ENCODE peak calls at places on chromosomes 4 and X, in four cellular contexts. V is IMR-90, M is stomach, B is suprapubic skin. F is an unnamed sample. For H3K4me1, the result is how much of the 10 kb centered on the place peaks cover.

GRCh38 chr4:48831532-48832015 is 686 bp downstream of the OCIAD1 start:
- DNase-seq in M (no peak), V (peak), B (no peak), F (no peak)

GRCh38 chr4:105641876-105642275 is 66.6 kb downstream of the INTS12 start:
- DNase-seq in B (no peak), M (no peak), V (no peak), F (no peak)

GRCh38 chr4:26719954-26720552 is 136.2 kb downstream of the TBC1D19 start:
- DNase-seq in M (no peak), V (peak), B (no peak), F (no peak)

GRCh38 chrX:20224814-20225487 is 41.8 kb downstream of the RPS6KA3 start:
- DNase-seq in M (no peak), B (no peak), V (peak), F (no peak)

GRCh38 chrX:136200466-136200865 is 50.7 kb downstream of the MAP7D3 start:
- DNase-seq in B (no peak), M (no peak), V (peak), F (no peak)

GRCh38 chrX:39903343-39903742 is 194.4 kb downstream of the BCOR start:
- DNase-seq in B (no peak), M (no peak), V (peak), F (no peak)

GRCh38 chr4:140856692-140857091 is 100.5 kb upstream of the TBC1D9 start:
- DNase-seq in B (no peak), M (peak), V (peak), F (no peak)

GRCh38 chr4:145679991-145680455 is at the start of gene C4orf51:
- DNase-seq in B (no peak), M (no peak), V (peak), F (peak)

GRCh38 chrX:11558972-11559371 is 106.7 kb downstream of the ARHGAP6 start:
- DNase-seq in V (no peak), B (no peak), M (peak), F (peak)

GRCh38 chr4:78360466-78360865 is 191.1 kb upstream of the ANXA3 start:
- DNase-seq in M (no peak), B (no peak), V (no peak), F (no peak)

GRCh38 chrX:150575415-150575814 is 7.0 kb downstream of the MTM1 start:
- DNase-seq in V (peak), M (no peak), B (no peak), F (no peak)

GRCh38 chr4:98711526-98711925 is 53.1 kb upstream of the TSPAN5 start:
- DNase-seq in V (no peak), M (no peak), B (no peak), F (no peak)

GRCh38 chr4:128769011-128769410 is 40.5 kb upstream of the JADE1 start:
- DNase-seq in M (no peak), B (no peak), V (no peak), F (no peak)

GRCh38 chr4:101019941-101020401 is 327.4 kb downstream of the PPP3CA start:
- DNase-seq in B (no peak), V (peak), M (no peak), F (no peak)

DNA sequence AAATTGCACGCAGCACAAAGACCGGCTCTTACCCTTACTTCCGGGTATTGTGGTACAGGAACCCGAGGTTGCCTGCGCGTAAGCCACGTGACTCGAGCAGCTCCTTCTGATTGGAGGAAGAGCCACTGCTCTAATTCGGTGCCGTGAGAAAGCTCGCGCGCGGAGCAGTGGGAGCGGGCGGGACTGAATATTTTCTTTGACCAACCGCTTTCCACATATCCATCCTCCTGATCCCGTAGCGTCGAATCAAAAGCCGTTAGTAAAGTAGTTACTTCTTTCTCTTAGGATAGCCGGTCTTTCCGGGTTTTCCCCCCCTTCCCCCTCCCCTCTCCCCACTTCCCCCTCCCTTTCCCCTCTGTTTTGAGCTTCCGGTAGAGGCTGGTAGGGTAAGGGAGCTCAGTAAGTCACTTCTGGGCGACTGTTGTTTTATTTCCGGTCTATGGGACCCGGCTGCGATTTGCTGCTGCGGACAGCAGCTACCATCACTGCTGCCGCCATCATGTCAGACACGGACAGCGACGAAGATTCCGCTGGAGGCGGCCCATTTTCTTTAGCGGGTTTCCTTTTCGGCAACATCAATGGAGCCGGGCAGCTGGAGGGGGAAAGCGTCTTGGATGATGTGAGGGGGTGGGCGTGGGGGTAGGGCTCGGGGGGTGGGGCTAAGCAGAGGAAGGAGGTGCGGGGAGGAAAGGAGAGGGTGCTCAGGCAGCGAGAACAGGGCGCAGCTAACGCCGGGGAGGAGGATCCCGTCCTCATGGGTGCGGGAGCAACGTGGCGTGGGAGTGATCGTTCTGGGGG is at the start of gene TAF1:
- DNase-seq in B (peak), V (peak), M (peak), F (peak)
- TF ChIP-seq POLR2A in B (no peak), V (peak), M (no peak), F (peak)

DNA sequence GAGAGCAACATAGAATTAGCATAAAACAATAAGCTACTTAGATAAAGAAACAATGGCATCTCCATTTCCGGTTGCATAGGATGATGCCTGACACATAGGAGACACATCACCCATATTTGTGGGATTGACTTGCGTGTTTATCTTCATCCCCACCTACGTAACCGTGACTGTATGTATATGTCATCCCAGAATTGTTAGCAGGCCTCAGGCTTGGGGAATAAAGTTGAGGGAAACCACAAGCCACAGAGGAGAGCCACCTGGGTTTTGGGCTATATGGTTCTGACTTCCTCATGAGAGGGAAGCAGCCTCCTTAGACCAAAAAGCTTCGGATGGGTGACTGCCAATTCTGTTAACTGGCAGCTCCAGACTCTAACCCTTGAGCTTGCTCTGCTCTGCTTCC is 572.9 kb upstream of the SLIT2 start:
- DNase-seq in V (peak), M (no peak), B (no peak), F (no peak)
- H3K4me1 ChIP-seq in V (under half), M (under half), B (under half), F (under half)

GRCh38 chrX:51804741-51805140 is 61.5 kb downstream of the GSPT2 start:
- DNase-seq in V (no peak), B (no peak), M (no peak), F (no peak)

GRCh38 chrX:51802917-51803688 is 59.9 kb downstream of the GSPT2 start:
- DNase-seq in M (peak), B (no peak), V (peak), F (peak)

GRCh38 chrX:51798701-51799100 is 55.5 kb downstream of the GSPT2 start:
- DNase-seq in V (no peak), M (no peak), B (no peak), F (no peak)

GRCh38 chrX:51803833-51804232 is 60.6 kb downstream of the GSPT2 start:
- DNase-seq in V (no peak), M (no peak), B (no peak), F (no peak)
- H3K27ac ChIP-seq in V (no peak), M (no peak), B (no peak), F (no peak)

GRCh38 chrX:155266446-155266845 is 2.2 kb upstream of the RAB39B start:
- DNase-seq in B (no peak), M (no peak), V (no peak), F (no peak)

GRCh38 chrX:155259752-155260151 is 4.5 kb downstream of the RAB39B start:
- DNase-seq in B (no peak), V (no peak), M (no peak), F (no peak)

GRCh38 chrX:155262970-155263754 is 1.1 kb downstream of the RAB39B start:
- DNase-seq in M (no peak), B (no peak), V (no peak), F (no peak)

DNA sequence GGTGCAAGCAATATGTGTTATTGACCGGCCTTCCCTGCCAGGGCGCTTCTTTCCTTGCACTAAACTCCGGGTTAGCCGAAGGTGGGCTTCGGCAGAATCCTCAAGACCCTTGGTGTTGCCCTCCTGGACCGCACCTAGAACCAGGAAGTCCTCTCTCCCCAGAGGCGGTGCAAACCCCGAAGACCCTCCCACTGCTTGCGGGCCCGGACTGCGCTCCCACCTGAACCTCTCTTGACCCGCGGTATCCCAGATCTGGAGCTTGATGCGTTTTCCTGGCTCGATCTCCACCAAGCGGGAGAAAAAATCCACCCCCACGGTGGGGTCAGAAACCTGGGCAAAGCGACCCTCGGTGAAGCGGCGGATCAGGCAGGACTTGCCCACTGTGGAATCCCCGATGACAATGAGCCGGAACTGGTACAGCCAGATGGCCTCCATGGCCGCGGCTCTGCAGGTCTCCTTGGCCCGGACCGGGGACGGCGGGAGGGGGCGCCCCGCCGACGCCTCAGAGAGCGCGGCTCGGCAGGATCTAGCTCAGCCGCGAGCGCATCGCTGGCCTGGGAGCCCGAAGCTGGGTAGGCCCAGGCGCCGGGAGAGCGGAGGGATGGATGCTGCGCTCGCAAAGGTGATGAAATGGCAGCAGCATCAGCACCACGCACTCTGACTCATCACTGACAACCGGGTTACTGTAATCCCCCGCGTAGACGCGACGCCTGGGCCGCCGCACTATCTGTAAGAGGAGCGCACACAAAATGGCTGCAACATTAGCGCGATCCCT is at the start of gene RAB39B:
- DNase-seq in V (peak), B (no peak), M (peak), F (peak)
- TF ChIP-seq POLR2A in V (no peak), B (no peak), M (no peak), F (no peak)

DNA sequence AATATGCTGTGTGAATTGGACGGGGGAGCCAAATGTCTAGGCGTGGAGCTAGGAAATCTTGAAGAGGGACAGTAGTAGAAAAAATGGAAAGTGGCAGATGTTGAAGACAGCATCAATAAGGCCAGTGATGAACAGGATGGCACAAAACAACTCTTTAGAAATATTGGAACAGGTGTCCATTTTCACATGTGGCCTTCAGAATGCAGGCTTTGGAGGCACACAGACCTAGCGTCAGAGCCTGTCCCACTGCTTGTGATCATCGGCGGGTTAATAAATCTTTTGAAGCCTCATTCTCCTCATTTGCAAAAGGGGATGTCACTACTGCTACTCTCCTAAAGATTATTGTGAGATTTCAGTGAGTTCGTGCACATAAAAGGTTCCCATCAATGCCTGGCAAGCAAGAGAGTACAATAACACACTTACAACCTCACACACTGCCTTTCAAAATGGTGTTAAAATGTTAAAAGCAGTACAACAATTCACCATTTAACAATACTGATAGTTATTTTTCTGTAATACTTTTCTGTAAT is 2.4 kb downstream of the PDLIM3 start:
- DNase-seq in V (no peak), M (no peak), B (no peak), F (no peak)
- H3K4me1 ChIP-seq in V (under half), M (under half), B (under half), F (under half)

DNA sequence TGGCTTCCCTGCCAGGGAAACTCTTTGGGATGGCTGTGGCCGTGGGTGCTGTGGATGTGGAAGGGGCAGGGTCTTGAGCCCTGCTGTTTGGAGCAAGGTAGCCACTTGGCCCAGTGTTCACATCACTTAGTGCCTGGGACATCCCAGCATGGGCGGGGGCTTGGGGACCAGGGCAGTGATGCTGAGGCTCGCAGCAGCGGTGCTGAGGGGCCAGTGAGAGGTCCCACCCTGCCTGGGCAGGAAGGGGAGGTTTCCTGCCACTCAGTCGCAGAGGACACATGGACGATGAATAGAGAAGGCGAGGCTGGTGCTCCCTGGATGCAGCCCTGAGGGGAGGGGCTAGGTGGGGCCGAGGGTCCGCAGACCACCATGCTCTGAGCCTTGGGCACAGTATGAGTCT is 25.7 kb downstream of the DOK7 start:
- DNase-seq in V (no peak), M (no peak), B (no peak), F (no peak)
- H3K27ac ChIP-seq in V (no peak), M (no peak), B (no peak), F (no peak)

F was measured in adrenal gland.